ENCODE peak calls at places on chromosomes 13 and 19, in seven cellular contexts. M is progenitor cell of endocrine pancreas, R is mesothelial cell of epicardium, X is tibial artery, P is coronary artery, K is body of pancreas, Q is uterus. E is an unnamed sample.

GRCh38 chr19:45323671-45324081 is 1.0 kb upstream of the CKM start:
- DNase-seq in R (no peak), X (no peak), P (no peak), M (no peak), K (no peak), Q (no peak), E (no peak)

GRCh38 chr19:13986348-13986904 is 19.7 kb downstream of the RFX1 start:
- DNase-seq in M (no peak), P (no peak), X (peak), R (peak), Q (peak), K (peak), E (no peak)

GRCh38 chr13:45333251-45333972 is 7.6 kb downstream of the TPT1 start:
- DNase-seq in R (no peak), K (no peak), X (no peak), M (no peak), P (no peak), Q (no peak), E (no peak)

GRCh38 chr19:52963229-52963760 is 614 bp upstream of the ZNF816 start:
- DNase-seq in M (no peak), Q (peak), R (peak), X (no peak), P (peak), K (no peak), E (no peak)

GRCh38 chr13:110616103-110617101 is 1.1 kb downstream of the NAXD start:
- DNase-seq in R (no peak), Q (no peak), P (peak), M (no peak), K (peak), X (peak), E (no peak)

GRCh38 chr13:98997738-98998641 is 20.1 kb upstream of the DOCK9 start:
- DNase-seq in Q (no peak), P (no peak), R (no peak), M (no peak), X (no peak), K (no peak), E (no peak)

GRCh38 chr13:67493835-67494234 is 263.7 kb upstream of the PCDH9 start:
- DNase-seq in R (no peak), M (no peak), X (no peak), K (no peak), Q (no peak), P (no peak), E (no peak)

GRCh38 chr13:59424661-59425060 is 739.1 kb downstream of the DIAPH3 start:
- DNase-seq in P (no peak), X (no peak), R (no peak), Q (no peak), M (no peak), K (no peak), E (no peak)

GRCh38 chr13:80830431-80830830 is 489.5 kb upstream of the SPRY2 start:
- DNase-seq in X (no peak), P (no peak), Q (no peak), M (no peak), K (peak), R (no peak), E (no peak)

GRCh38 chr19:57558525-57558924 is 1.1 kb downstream of the ZNF550 start:
- DNase-seq in X (no peak), K (no peak), P (no peak), M (no peak), Q (no peak), R (no peak), E (no peak)
- TF ChIP-seq CTCF in X (no peak), K (no peak), P (no peak), M (no peak), Q (no peak), R (no peak), E (peak)

GRCh38 chr19:3220576-3220975 is 3.9 kb upstream of the CELF5 start:
- DNase-seq in P (no peak), R (no peak), Q (no peak), X (no peak), K (no peak), M (no peak), E (no peak)
- TF ChIP-seq CTCF in P (no peak), R (no peak), Q (no peak), X (no peak), K (no peak), M (no peak), E (no peak)

DNA sequence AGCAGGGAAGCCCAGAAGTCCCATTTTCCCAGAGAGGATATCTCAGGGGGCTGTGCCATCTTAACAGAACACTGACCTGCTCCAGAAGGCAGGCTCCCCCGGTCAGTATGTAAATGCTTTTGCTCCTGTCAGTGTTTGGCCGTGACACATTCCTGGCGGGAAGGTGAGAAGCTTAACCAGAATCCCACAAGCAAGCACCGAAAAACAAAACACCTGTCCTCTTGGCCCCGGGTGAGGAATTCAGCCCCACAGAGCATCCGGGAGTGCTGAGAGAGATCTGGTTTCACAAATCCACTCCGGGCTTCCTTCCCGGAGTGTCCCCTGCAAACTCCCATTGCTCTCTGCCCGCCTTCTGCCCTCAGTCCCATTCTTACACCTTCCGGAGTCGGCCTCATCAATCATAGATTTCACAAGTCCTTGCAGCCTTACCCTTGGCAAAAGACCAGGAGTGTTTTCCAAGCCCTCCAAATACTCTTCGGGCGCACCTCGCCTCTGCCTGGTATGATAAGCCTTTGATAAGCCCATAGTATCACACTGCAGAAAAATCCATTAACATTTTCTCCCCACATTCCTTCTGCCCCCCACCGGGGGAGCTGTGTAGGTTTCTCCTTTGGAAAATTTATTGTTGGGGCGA is 12.2 kb downstream of the TPM4 start:
- DNase-seq in P (no peak), X (no peak), Q (peak), K (peak), M (no peak), R (no peak), E (no peak)
- TF ChIP-seq CTCF in P (no peak), X (no peak), Q (no peak), K (no peak), M (peak), R (no peak), E (peak)

DNA sequence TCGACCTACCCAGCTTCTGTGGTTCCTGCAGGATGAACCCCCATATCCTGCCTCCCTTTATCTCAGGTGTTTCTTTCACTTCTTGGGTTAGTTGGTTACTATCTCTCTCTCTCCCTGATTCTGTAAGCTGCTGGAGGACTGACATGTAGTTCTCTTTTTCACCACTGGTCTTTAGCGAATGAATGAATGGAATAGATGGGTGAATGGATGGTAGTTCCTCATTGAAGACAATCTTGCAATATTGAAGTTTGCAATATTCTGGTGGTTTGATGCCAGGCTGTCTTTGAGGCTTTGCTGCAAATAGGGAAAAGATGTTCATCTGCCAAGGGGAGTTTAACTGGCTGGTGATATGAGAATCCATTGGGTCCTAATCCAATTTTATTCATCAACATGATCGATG is 120.2 kb downstream of the UBL3 start:
- DNase-seq in Q (no peak), X (no peak), K (no peak), R (no peak), P (no peak), M (no peak), E (no peak)
- TF ChIP-seq CTCF in Q (no peak), X (no peak), K (no peak), R (peak), P (no peak), M (peak), E (peak)

GRCh38 chr19:4343056-4343844 is at the start of gene MPND:
- DNase-seq in M (peak), Q (peak), P (peak), R (peak), X (peak), K (peak), E (no peak)
- TF ChIP-seq CTCF in M (peak), Q (no peak), P (no peak), R (peak), X (peak), K (peak), E (peak)

GRCh38 chr13:103062079-103062478 is 4.1 kb downstream of the SLC10A2 start:
- DNase-seq in K (no peak), Q (no peak), M (no peak), X (no peak), R (no peak), P (no peak), E (no peak)
- TF ChIP-seq CTCF in K (no peak), Q (no peak), M (no peak), X (no peak), R (no peak), P (no peak), E (no peak)

DNA sequence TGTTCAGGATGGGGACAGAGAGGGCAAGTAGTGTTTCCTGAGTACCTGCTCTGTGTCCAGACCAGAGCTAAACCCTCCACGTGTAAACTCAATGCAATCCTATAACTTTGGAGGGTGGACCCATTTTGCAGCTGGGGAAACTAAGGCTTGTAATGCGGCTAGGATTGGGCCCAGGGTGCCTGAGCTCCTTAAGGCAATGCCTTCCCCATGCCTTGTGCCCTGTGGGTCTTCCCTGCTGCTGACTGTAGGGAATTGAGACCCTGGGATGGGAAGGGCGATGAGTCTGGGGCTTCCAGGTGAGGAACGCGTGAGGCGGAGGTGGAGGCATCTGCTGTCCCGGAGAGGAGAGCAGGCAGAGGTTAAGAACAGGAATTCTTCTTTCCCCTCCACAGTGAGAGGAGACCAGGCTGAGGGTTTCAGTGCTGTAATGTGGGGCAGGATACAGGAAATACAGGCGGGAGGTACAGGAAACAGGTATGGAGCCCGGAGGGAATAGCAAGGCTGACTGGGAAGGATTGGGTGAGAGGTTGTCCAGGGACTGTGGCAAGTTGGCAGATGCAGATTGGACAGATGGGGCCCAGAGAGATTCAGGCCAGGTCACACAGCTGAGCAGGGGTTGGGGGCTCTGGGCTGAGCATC is 19.2 kb downstream of the SLC27A1 start:
- DNase-seq in K (no peak), M (no peak), X (no peak), P (no peak), Q (no peak), R (no peak), E (no peak)
- TF ChIP-seq CTCF in K (no peak), M (no peak), X (no peak), P (no peak), Q (no peak), R (no peak), E (no peak)

GRCh38 chr13:47455581-47455980 is 545.5 kb downstream of the SUCLA2 start:
- DNase-seq in P (no peak), Q (no peak), M (no peak), K (no peak), R (no peak), X (no peak), E (no peak)
- TF ChIP-seq CTCF in P (no peak), Q (no peak), M (peak), K (no peak), R (no peak), X (no peak), E (peak)

GRCh38 chr19:16445238-16446107 is 26.3 kb downstream of the EPS15L1 start:
- DNase-seq in Q (no peak), K (no peak), R (no peak), P (no peak), M (no peak), X (no peak), E (no peak)

GRCh38 chr19:16442386-16443276 is 29.1 kb downstream of the EPS15L1 start:
- DNase-seq in R (no peak), K (no peak), X (no peak), Q (peak), M (no peak), P (no peak), E (no peak)

GRCh38 chr19:16444273-16444597 is 27.5 kb downstream of the EPS15L1 start:
- DNase-seq in K (no peak), Q (no peak), X (no peak), M (no peak), P (no peak), R (no peak), E (no peak)

GRCh38 chr19:16446108-16447014 is 25.4 kb downstream of the EPS15L1 start:
- DNase-seq in K (no peak), X (no peak), R (no peak), Q (no peak), M (no peak), P (no peak), E (no peak)

GRCh38 chr19:16441661-16442071 is 30.1 kb downstream of the EPS15L1 start:
- DNase-seq in M (peak), K (no peak), X (no peak), P (no peak), R (no peak), Q (no peak), E (no peak)
- TF ChIP-seq CTCF in M (peak), K (peak), X (no peak), P (no peak), R (no peak), Q (no peak), E (peak)

E was measured in epithelial cell of proximal tubule.